ENCODE peak calls at places on chromosome 16, in four cellular contexts. Z is activated naive CD4-positive, alpha-beta T cell treated with anti-CD3 and anti-CD28 coated beads for 36 hours; L is left ventricle myocardium superior; J is ELR. K is an unnamed sample.

GRCh38 chr16:85888405-85889331 is 10.3 kb upstream of the IRF8 start:
- DNase-seq in Z (peak), L (no peak), J (peak), K (no peak)

GRCh38 chr16:12673466-12673865 is 130.2 kb downstream of the CPPED1 start:
- DNase-seq in Z (no peak), L (no peak), J (no peak), K (no peak)

GRCh38 chr16:12971216-12971615 is 69.8 kb downstream of the SHISA9 start:
- DNase-seq in Z (no peak), L (no peak), J (peak), K (no peak)

GRCh38 chr16:20689668-20690067 is 7.8 kb downstream of the ACSM1 start:
- DNase-seq in Z (no peak), L (no peak), J (no peak), K (no peak)

GRCh38 chr16:85347213-85347591 is 234.9 kb upstream of the CIBAR2 start:
- DNase-seq in Z (peak), L (no peak), J (peak), K (peak)

GRCh38 chr16:54986404-54986803 is 55.7 kb downstream of the IRX5 start:
- DNase-seq in Z (no peak), L (no peak), J (no peak), K (no peak)

GRCh38 chr16:80640316-80640715 is 99.5 kb downstream of the DYNLRB2 start:
- DNase-seq in Z (no peak), L (no peak), J (no peak), K (no peak)

GRCh38 chr16:68235105-68235881 is 634 bp downstream of the ESRP2 start:
- DNase-seq in Z (no peak), L (no peak), J (no peak), K (no peak)

GRCh38 chr16:84916156-84916555 is 95.2 kb downstream of the ZDHHC7 start:
- DNase-seq in Z (no peak), L (no peak), J (no peak), K (no peak)

GRCh38 chr16:54879681-54880080 is 51.0 kb upstream of the IRX5 start:
- DNase-seq in Z (no peak), L (no peak), J (peak), K (no peak)

GRCh38 chr16:13269905-13270528 is 368.6 kb downstream of the SHISA9 start:
- DNase-seq in Z (no peak), L (no peak), J (no peak), K (no peak)

GRCh38 chr16:30924086-30924714 is 828 bp downstream of the FBXL19 start:
- DNase-seq in Z (peak), L (peak), J (peak), K (no peak)

GRCh38 chr16:70737377-70738082 is 51.7 kb upstream of the MTSS2 start:
- DNase-seq in Z (peak), L (peak), J (peak), K (no peak)

GRCh38 chr16:86733526-86734254 is 155.3 kb downstream of the FOXL1 start:
- DNase-seq in Z (no peak), L (no peak), J (no peak), K (no peak)

GRCh38 chr16:85616608-85617311 is 3.6 kb downstream of the GSE1 start:
- DNase-seq in Z (peak), L (peak), J (no peak), K (no peak)

GRCh38 chr16:22214893-22215292 is 8.8 kb downstream of the EEF2K start:
- DNase-seq in Z (no peak), L (no peak), J (no peak), K (no peak)

GRCh38 chr16:57873218-57873617 is 70.9 kb upstream of the KIFC3 start:
- DNase-seq in Z (no peak), L (no peak), J (no peak), K (no peak)

GRCh38 chr16:2276501-2277195 is 8.7 kb upstream of the RNPS1 start:
- DNase-seq in Z (no peak), L (no peak), J (no peak), K (no peak)

GRCh38 chr16:353404-354285 is 1.1 kb upstream of the AXIN1 start:
- DNase-seq in Z (no peak), L (no peak), J (no peak), K (no peak)

GRCh38 chr16:49788505-49788904 is 67.4 kb downstream of the ZNF423 start:
- DNase-seq in Z (no peak), L (peak), J (no peak), K (no peak)

GRCh38 chr16:56708418-56708817 is 21.5 kb upstream of the NUP93 start:
- DNase-seq in Z (peak), L (no peak), J (no peak), K (no peak)

GRCh38 chr16:1379054-1379862 is 27.5 kb downstream of the GNPTG start:
- DNase-seq in Z (peak), L (peak), J (peak), K (peak)

GRCh38 chr16:89616576-89617437 is 3.4 kb downstream of the DPEP1 start:
- DNase-seq in Z (peak), L (no peak), J (no peak), K (no peak)

GRCh38 chr16:89575247-89576172 is at the start of gene CPNE7:
- DNase-seq in Z (no peak), L (no peak), J (peak), K (no peak)

GRCh38 chr16:24009060-24009459 is 173.3 kb downstream of the PRKCB start:
- DNase-seq in Z (no peak), L (no peak), J (no peak), K (no peak)

GRCh38 chr16:85185281-85185680 is 73.0 kb upstream of the CIBAR2 start:
- DNase-seq in Z (no peak), L (peak), J (no peak), K (no peak)

GRCh38 chr16:89687092-89687940 is 827 bp downstream of the CDK10 start:
- DNase-seq in Z (no peak), L (peak), J (peak), K (no peak)

GRCh38 chr16:58515871-58516767 is 802 bp downstream of the SETD6 start:
- DNase-seq in Z (peak), L (peak), J (peak), K (peak)

GRCh38 chr16:81778861-81779539 is at the start of gene PLCG2:
- DNase-seq in Z (peak), L (peak), J (peak), K (peak)

GRCh38 chr16:88839026-88839529 is 17.7 kb downstream of the GALNS start:
- DNase-seq in Z (no peak), L (no peak), J (no peak), K (no peak)

GRCh38 chr16:76668207-76668725 is 391.1 kb downstream of the CNTNAP4 start:
- DNase-seq in Z (no peak), L (no peak), J (no peak), K (peak)

GRCh38 chr16:2250652-2251280 is 621 bp downstream of the ECI1 start:
- DNase-seq in Z (peak), L (no peak), J (peak), K (no peak)

GRCh38 chr16:27242868-27243590 is 25.5 kb downstream of the NSMCE1 start:
- DNase-seq in Z (peak), L (peak), J (peak), K (no peak)

GRCh38 chr16:20944861-20945390 is 44.4 kb downstream of the LYRM1 start:
- DNase-seq in Z (peak), L (no peak), J (peak), K (no peak)

GRCh38 chr16:56591377-56592060 is 2.2 kb downstream of the MT3 start:
- DNase-seq in Z (no peak), L (no peak), J (no peak), K (no peak)